ENCODE peak calls at places on chromosome 21, in six cellular contexts. One of them, this sample, is unnamed.

GRCh38 chr21:42376338-42376982 is 10.1 kb upstream of the TFF1 start:
- DNase-seq in WTC11: peak
- DNase-seq in glutamatergic neuron: no peak
- DNase-seq in activated naive CD8-positive, alpha-beta T cell treated with anti-CD3 and anti-CD28 coated beads for 36 hours: no peak
- DNase-seq in stomach: peak
- DNase-seq in stimulated activated CD8-positive, alpha-beta memory T cell treated with anti-CD3 and anti-CD28 coated beads, Interleukin-15, amount 100 ng/mL, for 24 hours: no peak
- DNase-seq in this sample: no peak

GRCh38 chr21:45539796-45540600 is 2.2 kb downstream of the SLC19A1 start:
- DNase-seq in glutamatergic neuron: peak
- DNase-seq in stomach: peak
- DNase-seq in activated naive CD8-positive, alpha-beta T cell treated with anti-CD3 and anti-CD28 coated beads for 36 hours: no peak
- DNase-seq in WTC11: peak
- DNase-seq in stimulated activated CD8-positive, alpha-beta memory T cell treated with anti-CD3 and anti-CD28 coated beads, Interleukin-15, amount 100 ng/mL, for 24 hours: no peak
- DNase-seq in this sample: no peak

GRCh38 chr21:43825936-43826622 is 36.7 kb downstream of the RRP1 start:
- DNase-seq in stomach: peak
- DNase-seq in glutamatergic neuron: no peak
- DNase-seq in stimulated activated CD8-positive, alpha-beta memory T cell treated with anti-CD3 and anti-CD28 coated beads, Interleukin-15, amount 100 ng/mL, for 24 hours: no peak
- DNase-seq in WTC11: peak
- DNase-seq in activated naive CD8-positive, alpha-beta T cell treated with anti-CD3 and anti-CD28 coated beads for 36 hours: no peak
- DNase-seq in this sample: no peak

GRCh38 chr21:29366532-29366931 is 67.8 kb downstream of the BACH1 start:
- DNase-seq in WTC11: no peak
- DNase-seq in stomach: no peak
- DNase-seq in activated naive CD8-positive, alpha-beta T cell treated with anti-CD3 and anti-CD28 coated beads for 36 hours: no peak
- DNase-seq in glutamatergic neuron: no peak
- DNase-seq in stimulated activated CD8-positive, alpha-beta memory T cell treated with anti-CD3 and anti-CD28 coated beads, Interleukin-15, amount 100 ng/mL, for 24 hours: no peak
- DNase-seq in this sample: no peak

GRCh38 chr21:27807596-27807995 is 840.7 kb upstream of the ADAMTS5 start:
- DNase-seq in glutamatergic neuron: no peak
- DNase-seq in stimulated activated CD8-positive, alpha-beta memory T cell treated with anti-CD3 and anti-CD28 coated beads, Interleukin-15, amount 100 ng/mL, for 24 hours: no peak
- DNase-seq in WTC11: no peak
- DNase-seq in stomach: no peak
- DNase-seq in activated naive CD8-positive, alpha-beta T cell treated with anti-CD3 and anti-CD28 coated beads for 36 hours: no peak
- DNase-seq in this sample: peak

GRCh38 chr21:18493420-18493819 is 89.8 kb upstream of the TMPRSS15 start:
- DNase-seq in WTC11: no peak
- DNase-seq in stomach: no peak
- DNase-seq in stimulated activated CD8-positive, alpha-beta memory T cell treated with anti-CD3 and anti-CD28 coated beads, Interleukin-15, amount 100 ng/mL, for 24 hours: no peak
- DNase-seq in glutamatergic neuron: no peak
- DNase-seq in activated naive CD8-positive, alpha-beta T cell treated with anti-CD3 and anti-CD28 coated beads for 36 hours: no peak
- DNase-seq in this sample: no peak

GRCh38 chr21:29318354-29318753 is 19.6 kb downstream of the BACH1 start:
- DNase-seq in WTC11: no peak
- DNase-seq in glutamatergic neuron: no peak
- DNase-seq in activated naive CD8-positive, alpha-beta T cell treated with anti-CD3 and anti-CD28 coated beads for 36 hours: no peak
- DNase-seq in stimulated activated CD8-positive, alpha-beta memory T cell treated with anti-CD3 and anti-CD28 coated beads, Interleukin-15, amount 100 ng/mL, for 24 hours: no peak
- DNase-seq in stomach: no peak
- DNase-seq in this sample: peak

GRCh38 chr21:39456665-39457064 is 4.9 kb downstream of the SH3BGR start:
- DNase-seq in activated naive CD8-positive, alpha-beta T cell treated with anti-CD3 and anti-CD28 coated beads for 36 hours: no peak
- DNase-seq in stomach: no peak
- DNase-seq in WTC11: no peak
- DNase-seq in glutamatergic neuron: no peak
- DNase-seq in stimulated activated CD8-positive, alpha-beta memory T cell treated with anti-CD3 and anti-CD28 coated beads, Interleukin-15, amount 100 ng/mL, for 24 hours: no peak
- DNase-seq in this sample: no peak

GRCh38 chr21:28099296-28099695 is 893.4 kb downstream of the LTN1 start:
- DNase-seq in stimulated activated CD8-positive, alpha-beta memory T cell treated with anti-CD3 and anti-CD28 coated beads, Interleukin-15, amount 100 ng/mL, for 24 hours: no peak
- DNase-seq in activated naive CD8-positive, alpha-beta T cell treated with anti-CD3 and anti-CD28 coated beads for 36 hours: no peak
- DNase-seq in stomach: no peak
- DNase-seq in WTC11: no peak
- DNase-seq in glutamatergic neuron: no peak
- DNase-seq in this sample: peak

GRCh38 chr21:37079211-37079824 is 6.3 kb downstream of the TTC3 start:
- DNase-seq in stomach: no peak
- DNase-seq in WTC11: no peak
- DNase-seq in glutamatergic neuron: no peak
- DNase-seq in stimulated activated CD8-positive, alpha-beta memory T cell treated with anti-CD3 and anti-CD28 coated beads, Interleukin-15, amount 100 ng/mL, for 24 hours: no peak
- DNase-seq in activated naive CD8-positive, alpha-beta T cell treated with anti-CD3 and anti-CD28 coated beads for 36 hours: no peak
- DNase-seq in this sample: no peak

GRCh38 chr21:43959231-43960041 is 52.7 kb upstream of the TRAPPC10 start:
- DNase-seq in stimulated activated CD8-positive, alpha-beta memory T cell treated with anti-CD3 and anti-CD28 coated beads, Interleukin-15, amount 100 ng/mL, for 24 hours: no peak
- DNase-seq in WTC11: no peak
- DNase-seq in glutamatergic neuron: peak
- DNase-seq in activated naive CD8-positive, alpha-beta T cell treated with anti-CD3 and anti-CD28 coated beads for 36 hours: no peak
- DNase-seq in stomach: no peak
- DNase-seq in this sample: no peak

GRCh38 chr21:31284797-31285397 is 59.2 kb downstream of the TIAM1 start:
- DNase-seq in stomach: no peak
- DNase-seq in WTC11: no peak
- DNase-seq in activated naive CD8-positive, alpha-beta T cell treated with anti-CD3 and anti-CD28 coated beads for 36 hours: no peak
- DNase-seq in glutamatergic neuron: no peak
- DNase-seq in stimulated activated CD8-positive, alpha-beta memory T cell treated with anti-CD3 and anti-CD28 coated beads, Interleukin-15, amount 100 ng/mL, for 24 hours: no peak
- DNase-seq in this sample: peak